ENCODE peak calls at places on chromosomes 12 and 14, in six cellular contexts. O is SK-N-SH, K is A549, B is K562, G is HepG2, F is GM12878. W is an unnamed sample.

GRCh38 chr12:48814313-48815280 is 3.7 kb upstream of the CACNB3 start:
- DNase-seq in O (peak; percentile 96), K (peak; percentile 87), B (peak; percentile 96), G (peak; percentile 42), F (peak; percentile 31), W (peak; percentile 75)

GRCh38 chr12:109277899-109278762 is 31.0 kb downstream of the FOXN4 start:
- DNase-seq in O (no peak), K (peak; percentile 30), B (no peak), G (peak; percentile 97), F (no peak), W (peak; percentile 12)

GRCh38 chr14:20657216-20658211 is 16.0 kb upstream of the OR6S1 start:
- DNase-seq in O (no peak), K (peak; percentile 83), B (peak; percentile 40), G (peak; percentile 56), F (no peak), W (peak; percentile 4)

GRCh38 chr14:61196792-61197191 is 84.3 kb downstream of the TMEM30B start:
- DNase-seq in O (no peak), K (peak; percentile 27), B (no peak), G (peak; percentile 31), F (no peak), W (no peak)

GRCh38 chr14:43687866-43688265 is 819.2 kb downstream of the FSCB start:
- DNase-seq in O (no peak), K (no peak), B (no peak), G (no peak), F (no peak), W (peak; percentile 58)

GRCh38 chr14:96761066-96761465 is 36.1 kb upstream of the VRK1 start:
- DNase-seq in O (no peak), K (no peak), B (no peak), G (no peak), F (no peak), W (no peak)

GRCh38 chr12:8499616-8500015 is 13.7 kb upstream of the CLEC4D start:
- DNase-seq in O (no peak), K (no peak), B (no peak), G (no peak), F (no peak), W (no peak)

GRCh38 chr12:16844875-16845274 is 238.9 kb upstream of the LMO3 start:
- DNase-seq in O (no peak), K (no peak), B (no peak), G (peak; percentile 3), F (no peak), W (no peak)

GRCh38 chr12:65086236-65086635 is 34.9 kb downstream of the WIF1 start:
- DNase-seq in O (no peak), K (no peak), B (no peak), G (no peak), F (no peak), W (no peak)

GRCh38 chr14:103597623-103598372 is 31.2 kb upstream of the KLC1 start:
- DNase-seq in O (no peak), K (peak; percentile 73), B (peak; percentile 23), G (no peak), F (no peak), W (peak; percentile 95)

GRCh38 chr12:124536613-124537012 is 30.8 kb downstream of the NCOR2 start:
- DNase-seq in O (no peak), K (no peak), B (no peak), G (no peak), F (no peak), W (peak; percentile 65)

GRCh38 chr14:67480011-67480410 is 8.5 kb downstream of the TMEM229B start:
- DNase-seq in O (peak; percentile 77), K (no peak), B (peak; percentile 27), G (no peak), F (no peak), W (no peak)

GRCh38 chr14:80977103-80977728 is 21.8 kb downstream of the TSHR start:
- DNase-seq in O (no peak), K (no peak), B (no peak), G (no peak), F (no peak), W (no peak)

GRCh38 chr14:21521526-21521925 is 4.6 kb downstream of the SALL2 start:
- DNase-seq in O (no peak), K (no peak), B (no peak), G (no peak), F (no peak), W (peak; percentile 57)

GRCh38 chr12:44709166-44709565 is 166.9 kb downstream of the NELL2 start:
- DNase-seq in O (no peak), K (no peak), B (no peak), G (no peak), F (no peak), W (no peak)

GRCh38 chr14:21866479-21866878 is 192.9 kb upstream of the OR4E1 start:
- DNase-seq in O (no peak), K (no peak), B (no peak), G (no peak), F (no peak), W (no peak)

GRCh38 chr12:127548123-127548553 is 718.8 kb upstream of the TMEM132C start:
- DNase-seq in O (no peak), K (no peak), B (no peak), G (no peak), F (no peak), W (peak; percentile 72)

GRCh38 chr12:6346235-6346832 is 4.5 kb upstream of the TNFRSF1A start:
- DNase-seq in O (no peak), K (no peak), B (no peak), G (no peak), F (no peak), W (no peak)

GRCh38 chr12:62372825-62373224 is 93.8 kb upstream of the MON2 start:
- DNase-seq in O (no peak), K (no peak), B (no peak), G (no peak), F (no peak), W (no peak)

GRCh38 chr12:121767525-121768016 is 25.9 kb downstream of the RHOF start:
- DNase-seq in O (peak; percentile 94), K (no peak), B (no peak), G (no peak), F (no peak), W (peak; percentile 81)

GRCh38 chr12:121764808-121765207 is 28.7 kb downstream of the RHOF start:
- DNase-seq in O (no peak), K (no peak), B (no peak), G (no peak), F (no peak), W (no peak)

GRCh38 chr12:121765573-121765972 is 27.9 kb downstream of the RHOF start:
- DNase-seq in O (no peak), K (no peak), B (peak; percentile 66), G (no peak), F (no peak), W (peak; percentile 97)

GRCh38 chr12:121769297-121769830 is 24.1 kb downstream of the RHOF start:
- DNase-seq in O (no peak), K (no peak), B (no peak), G (no peak), F (no peak), W (no peak)

GRCh38 chr12:121766290-121767039 is 27.0 kb downstream of the RHOF start:
- DNase-seq in O (peak; percentile 55), K (no peak), B (peak; percentile 59), G (no peak), F (no peak), W (peak; percentile 10)
- TF ChIP-seq RFX5 in O (no peak), K (no peak), B (no peak), G (no peak), F (no peak), W (peak; percentile 20)

GRCh38 chr12:95790912-95791849 is 617 bp upstream of the NTN4 start:
- DNase-seq in O (no peak), K (peak; percentile 62), B (no peak), G (no peak), F (no peak), W (peak; percentile 22)

GRCh38 chr12:95787274-95787814 is 3.2 kb downstream of the NTN4 start:
- DNase-seq in O (no peak), K (no peak), B (no peak), G (no peak), F (no peak), W (peak; percentile 14)

GRCh38 chr12:95788637-95789036 is 1.9 kb downstream of the NTN4 start:
- DNase-seq in O (no peak), K (no peak), B (no peak), G (no peak), F (no peak), W (peak; percentile 68)

GRCh38 chr12:95789126-95790024 is 1.2 kb downstream of the NTN4 start:
- DNase-seq in O (peak; percentile 54), K (peak; percentile 50), B (no peak), G (no peak), F (no peak), W (peak; percentile 13)

DNA sequence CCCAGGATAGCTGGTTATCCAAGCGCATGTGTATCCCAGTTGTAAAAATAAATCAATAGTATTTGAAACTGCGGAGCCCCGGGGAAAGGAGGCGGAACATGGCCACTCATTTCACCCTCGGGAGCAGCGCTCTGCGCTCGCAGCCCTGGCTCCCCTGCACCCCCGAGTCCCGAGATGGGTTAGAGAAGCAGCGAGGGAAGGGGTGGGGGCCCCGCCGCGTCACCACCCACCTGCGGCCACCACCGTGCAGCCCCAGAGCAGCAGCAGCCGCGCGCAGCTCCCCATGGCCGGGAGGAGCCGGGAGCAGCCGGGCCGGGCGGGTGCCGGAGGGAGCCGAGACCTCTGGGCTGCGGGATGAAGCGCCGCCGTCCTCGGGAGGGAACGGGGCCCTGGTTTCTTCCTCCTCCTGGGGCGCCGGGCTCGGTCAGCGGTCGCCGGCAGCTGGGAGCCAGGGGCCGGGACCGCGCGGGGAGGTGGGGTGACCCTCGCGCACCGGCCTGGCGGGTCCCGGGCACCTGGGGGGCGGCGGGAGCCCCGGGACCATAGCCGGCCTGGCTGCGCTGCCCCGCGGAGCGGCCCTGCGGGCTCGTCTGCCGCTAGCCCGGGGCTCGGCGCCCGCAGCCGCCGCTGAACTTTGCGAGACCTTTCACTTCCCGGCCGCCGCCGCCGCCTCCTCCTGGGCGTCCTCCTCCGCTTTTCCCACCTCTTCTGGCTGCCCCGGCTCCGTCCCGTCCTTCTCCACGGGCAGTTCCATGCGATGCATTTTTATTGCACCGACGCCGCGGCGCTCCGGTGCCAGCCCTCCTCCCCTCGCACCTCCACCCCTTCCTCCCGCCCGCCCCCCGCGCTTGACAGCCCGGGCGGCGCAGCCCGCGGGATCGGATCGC is at the start of gene NTN4:
- DNase-seq in O (peak; percentile 80), K (peak; percentile 33), B (no peak), G (no peak), F (no peak), W (peak; percentile 24)
- TF ChIP-seq RFX5 in O (no peak), K (no peak), B (no peak), G (no peak), F (no peak), W (no peak)

GRCh38 chr12:96015672-96016071 is 19.5 kb upstream of the HAL start:
- DNase-seq in O (no peak), K (peak; percentile 27), B (no peak), G (no peak), F (no peak), W (peak; percentile 22)
- TF ChIP-seq RFX5 in O (no peak), K (no peak), B (no peak), G (no peak), F (no peak), W (no peak)

DNA sequence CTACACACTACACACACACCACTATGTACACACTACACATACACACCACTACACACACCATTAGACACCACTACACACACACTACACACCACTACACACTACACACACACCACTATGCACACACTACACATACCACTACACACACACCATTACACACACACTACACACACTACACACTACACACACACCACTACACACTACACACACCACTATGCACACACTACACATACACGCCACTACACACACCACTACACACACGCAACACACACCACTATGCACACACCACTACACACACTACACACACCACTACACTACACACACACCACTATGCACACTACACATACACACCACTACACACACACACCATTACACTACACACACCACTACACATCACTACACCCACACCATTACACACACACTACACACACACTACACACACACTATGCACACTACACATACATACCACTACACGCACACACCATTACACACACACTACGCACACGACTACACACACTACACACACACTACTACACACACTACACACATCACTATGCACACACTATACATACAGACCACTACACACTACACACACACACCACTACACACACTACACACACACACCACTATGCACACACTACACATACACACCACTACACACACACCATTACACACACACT is 13.6 kb downstream of the NOC4L start:
- DNase-seq in O (no peak), K (no peak), B (no peak), G (no peak), F (no peak), W (no peak)
- TF ChIP-seq RFX5 in O (no peak), K (no peak), B (no peak), G (no peak), F (no peak), W (no peak)